ENCODE peak calls at places on chromosomes 1 and 21, in four cellular contexts. One of them, this sample, is unnamed.

GRCh38 chr1:167486090-167486824 is 32.1 kb downstream of the CD247 start:
- DNase-seq in uterus: no peak
- DNase-seq in activated T-helper 1 cell treated with Interleukin-2 at 50 U/mL for 16 hours: no peak
- DNase-seq in adipocyte: no peak
- DNase-seq in this sample: no peak

GRCh38 chr21:18772404-18772803 is 368.8 kb upstream of the TMPRSS15 start:
- DNase-seq in uterus: no peak
- DNase-seq in activated T-helper 1 cell treated with Interleukin-2 at 50 U/mL for 16 hours: no peak
- DNase-seq in adipocyte: no peak
- DNase-seq in this sample: no peak

GRCh38 chr1:45012639-45013278 is 705 bp downstream of the UROD start:
- DNase-seq in uterus: peak; percentile 77
- DNase-seq in activated T-helper 1 cell treated with Interleukin-2 at 50 U/mL for 16 hours: peak; percentile 10
- DNase-seq in adipocyte: peak; percentile 83
- DNase-seq in this sample: peak; percentile 58

GRCh38 chr21:44513389-44514217 is 26.4 kb downstream of the KRTAP10-1 start:
- DNase-seq in uterus: no peak
- DNase-seq in activated T-helper 1 cell treated with Interleukin-2 at 50 U/mL for 16 hours: no peak
- DNase-seq in adipocyte: no peak
- DNase-seq in this sample: no peak

GRCh38 chr1:37073752-37074151 is 39.4 kb upstream of the GRIK3 start:
- DNase-seq in uterus: no peak
- DNase-seq in activated T-helper 1 cell treated with Interleukin-2 at 50 U/mL for 16 hours: no peak
- DNase-seq in adipocyte: no peak
- DNase-seq in this sample: peak; percentile 78

GRCh38 chr1:185595835-185596667 is 138.1 kb upstream of the HMCN1 start:
- DNase-seq in uterus: no peak
- DNase-seq in activated T-helper 1 cell treated with Interleukin-2 at 50 U/mL for 16 hours: peak; percentile 22
- DNase-seq in adipocyte: peak; percentile 66
- DNase-seq in this sample: peak; percentile 60

GRCh38 chr1:166895766-166896165 is 19.7 kb upstream of the TADA1 start:
- DNase-seq in uterus: no peak
- DNase-seq in activated T-helper 1 cell treated with Interleukin-2 at 50 U/mL for 16 hours: no peak
- DNase-seq in adipocyte: no peak
- DNase-seq in this sample: no peak

GRCh38 chr1:5995871-5996630 is 3.8 kb upstream of the NPHP4 start:
- DNase-seq in uterus: no peak
- DNase-seq in activated T-helper 1 cell treated with Interleukin-2 at 50 U/mL for 16 hours: no peak
- DNase-seq in adipocyte: no peak
- DNase-seq in this sample: no peak

GRCh38 chr1:213751064-213751397 is 236.7 kb upstream of the PROX1 start:
- DNase-seq in uterus: no peak
- DNase-seq in activated T-helper 1 cell treated with Interleukin-2 at 50 U/mL for 16 hours: no peak
- DNase-seq in adipocyte: no peak
- DNase-seq in this sample: peak; percentile 29

GRCh38 chr1:228392111-228392936 is 14.3 kb downstream of the TRIM11 start:
- DNase-seq in uterus: no peak
- DNase-seq in activated T-helper 1 cell treated with Interleukin-2 at 50 U/mL for 16 hours: no peak
- DNase-seq in adipocyte: peak; percentile 9
- DNase-seq in this sample: no peak

GRCh38 chr21:45739218-45740087 is 95.9 kb downstream of the PCBP3 start:
- DNase-seq in uterus: no peak
- DNase-seq in activated T-helper 1 cell treated with Interleukin-2 at 50 U/mL for 16 hours: no peak
- DNase-seq in adipocyte: no peak
- DNase-seq in this sample: no peak

GRCh38 chr1:214116258-214116657 is 128.5 kb downstream of the PROX1 start:
- DNase-seq in uterus: no peak
- DNase-seq in activated T-helper 1 cell treated with Interleukin-2 at 50 U/mL for 16 hours: no peak
- DNase-seq in adipocyte: no peak
- DNase-seq in this sample: no peak

GRCh38 chr1:56797079-56797685 is 22.0 kb downstream of the FYB2 start:
- DNase-seq in uterus: no peak
- DNase-seq in activated T-helper 1 cell treated with Interleukin-2 at 50 U/mL for 16 hours: no peak
- DNase-seq in adipocyte: no peak
- DNase-seq in this sample: no peak

GRCh38 chr1:183218981-183219621 is 33.0 kb downstream of the LAMC2 start:
- DNase-seq in uterus: peak; percentile 75
- DNase-seq in activated T-helper 1 cell treated with Interleukin-2 at 50 U/mL for 16 hours: peak; percentile 3
- DNase-seq in adipocyte: no peak
- DNase-seq in this sample: no peak